ENCODE peak calls at places on chromosomes 7 and 10, in five cellular contexts. One of them, this sample, is unnamed.

GRCh38 chr10:80700760-80701444 is 163.2 kb downstream of the SH2D4B start:
- DNase-seq in MCF 10A: no peak
- DNase-seq in sigmoid colon: no peak
- DNase-seq in AG09319: no peak
- DNase-seq in fibroblast of the aortic adventitia: no peak
- DNase-seq in this sample: no peak

GRCh38 chr10:3999642-4000041 is 214.6 kb upstream of the KLF6 start:
- DNase-seq in MCF 10A: no peak
- DNase-seq in sigmoid colon: no peak
- DNase-seq in AG09319: no peak
- DNase-seq in fibroblast of the aortic adventitia: no peak
- DNase-seq in this sample: no peak

GRCh38 chr10:100522107-100522811 is 2.6 kb upstream of the SEC31B start:
- DNase-seq in MCF 10A: no peak
- DNase-seq in sigmoid colon: no peak
- DNase-seq in AG09319: no peak
- DNase-seq in fibroblast of the aortic adventitia: no peak
- DNase-seq in this sample: no peak

GRCh38 chr7:130365511-130366441 is 14.5 kb upstream of the CPA1 start:
- DNase-seq in MCF 10A: peak
- DNase-seq in sigmoid colon: peak
- DNase-seq in AG09319: no peak
- DNase-seq in fibroblast of the aortic adventitia: peak
- DNase-seq in this sample: peak

GRCh38 chr7:68438016-68438415 is 1160.3 kb upstream of the AUTS2 start:
- DNase-seq in MCF 10A: no peak
- DNase-seq in sigmoid colon: no peak
- DNase-seq in AG09319: no peak
- DNase-seq in fibroblast of the aortic adventitia: no peak
- DNase-seq in this sample: no peak

GRCh38 chr10:99344715-99345114 is 15.6 kb downstream of the CNNM1 start:
- DNase-seq in MCF 10A: no peak
- DNase-seq in sigmoid colon: no peak
- DNase-seq in AG09319: no peak
- DNase-seq in fibroblast of the aortic adventitia: no peak
- DNase-seq in this sample: no peak

GRCh38 chr7:27124979-27125689 is 5.4 kb downstream of the HOXA4 start:
- DNase-seq in MCF 10A: no peak
- DNase-seq in sigmoid colon: no peak
- DNase-seq in AG09319: no peak
- DNase-seq in fibroblast of the aortic adventitia: no peak
- DNase-seq in this sample: no peak

GRCh38 chr10:15370741-15371701 is at the start of gene FAM171A1:
- DNase-seq in MCF 10A: peak
- DNase-seq in sigmoid colon: peak
- DNase-seq in AG09319: no peak
- DNase-seq in fibroblast of the aortic adventitia: peak
- DNase-seq in this sample: peak

GRCh38 chr10:46033602-46034011 is 3.2 kb upstream of the NCOA4 start:
- DNase-seq in MCF 10A: peak
- DNase-seq in sigmoid colon: no peak
- DNase-seq in AG09319: peak
- DNase-seq in fibroblast of the aortic adventitia: peak
- DNase-seq in this sample: peak

GRCh38 chr10:48602401-48603135 is 2.3 kb downstream of the ARHGAP22 start:
- DNase-seq in MCF 10A: no peak
- DNase-seq in sigmoid colon: no peak
- DNase-seq in AG09319: no peak
- DNase-seq in fibroblast of the aortic adventitia: peak
- DNase-seq in this sample: no peak

GRCh38 chr10:132511092-132511491 is 26.5 kb upstream of the INPP5A start:
- DNase-seq in MCF 10A: no peak
- DNase-seq in sigmoid colon: peak
- DNase-seq in AG09319: no peak
- DNase-seq in fibroblast of the aortic adventitia: no peak
- DNase-seq in this sample: no peak

GRCh38 chr7:106484562-106484961 is 176.4 kb downstream of the CCDC71L start:
- DNase-seq in MCF 10A: peak
- DNase-seq in sigmoid colon: peak
- DNase-seq in AG09319: no peak
- DNase-seq in fibroblast of the aortic adventitia: peak
- DNase-seq in this sample: peak

GRCh38 chr7:25521236-25521635 is 292.9 kb upstream of the NPVF start:
- DNase-seq in MCF 10A: peak
- DNase-seq in sigmoid colon: no peak
- DNase-seq in AG09319: no peak
- DNase-seq in fibroblast of the aortic adventitia: no peak
- DNase-seq in this sample: no peak

GRCh38 chr7:134772401-134772800 is 7.0 kb upstream of the CALD1 start:
- DNase-seq in MCF 10A: no peak
- DNase-seq in sigmoid colon: no peak
- DNase-seq in AG09319: no peak
- DNase-seq in fibroblast of the aortic adventitia: no peak
- DNase-seq in this sample: no peak

GRCh38 chr10:89274928-89275327 is 23.4 kb upstream of the LIPA start:
- DNase-seq in MCF 10A: no peak
- DNase-seq in sigmoid colon: no peak
- DNase-seq in AG09319: no peak
- DNase-seq in fibroblast of the aortic adventitia: peak
- DNase-seq in this sample: peak

GRCh38 chr10:7667262-7668141 is 736 bp upstream of the ITIH5 start:
- DNase-seq in MCF 10A: no peak
- DNase-seq in sigmoid colon: peak
- DNase-seq in AG09319: no peak
- DNase-seq in fibroblast of the aortic adventitia: no peak
- DNase-seq in this sample: no peak

GRCh38 chr7:92253251-92253650 is 7.5 kb downstream of the ANKIB1 start:
- DNase-seq in MCF 10A: no peak
- DNase-seq in sigmoid colon: no peak
- DNase-seq in AG09319: no peak
- DNase-seq in fibroblast of the aortic adventitia: no peak
- DNase-seq in this sample: no peak

GRCh38 chr10:110919971-110920881 is 822 bp downstream of the SHOC2 start:
- DNase-seq in MCF 10A: peak
- DNase-seq in sigmoid colon: peak
- DNase-seq in AG09319: no peak
- DNase-seq in fibroblast of the aortic adventitia: peak
- DNase-seq in this sample: peak

GRCh38 chr7:23067271-23067670 is 38.3 kb upstream of the KLHL7 start:
- DNase-seq in MCF 10A: peak
- DNase-seq in sigmoid colon: no peak
- DNase-seq in AG09319: no peak
- DNase-seq in fibroblast of the aortic adventitia: peak
- DNase-seq in this sample: no peak

GRCh38 chr7:112938895-112939588 is 147.6 kb downstream of the GPR85 start:
- DNase-seq in MCF 10A: peak
- DNase-seq in sigmoid colon: peak
- DNase-seq in AG09319: no peak
- DNase-seq in fibroblast of the aortic adventitia: peak
- DNase-seq in this sample: no peak

GRCh38 chr10:71228875-71229720 is 16.7 kb downstream of the UNC5B start:
- DNase-seq in MCF 10A: no peak
- DNase-seq in sigmoid colon: peak
- DNase-seq in AG09319: no peak
- DNase-seq in fibroblast of the aortic adventitia: no peak
- DNase-seq in this sample: no peak

GRCh38 chr7:39133088-39133487 is 155.4 kb downstream of the POU6F2 start:
- DNase-seq in MCF 10A: no peak
- DNase-seq in sigmoid colon: no peak
- DNase-seq in AG09319: no peak
- DNase-seq in fibroblast of the aortic adventitia: no peak
- DNase-seq in this sample: no peak

GRCh38 chr7:88075216-88075615 is 141.2 kb downstream of the ADAM22 start:
- DNase-seq in MCF 10A: no peak
- DNase-seq in sigmoid colon: no peak
- DNase-seq in AG09319: no peak
- DNase-seq in fibroblast of the aortic adventitia: no peak
- DNase-seq in this sample: no peak

GRCh38 chr7:50210706-50211115 is 93.8 kb upstream of the IKZF1 start:
- DNase-seq in MCF 10A: no peak
- DNase-seq in sigmoid colon: no peak
- DNase-seq in AG09319: no peak
- DNase-seq in fibroblast of the aortic adventitia: no peak
- DNase-seq in this sample: no peak

GRCh38 chr10:24665001-24665400 is 58.7 kb downstream of the ARHGAP21 start:
- DNase-seq in MCF 10A: no peak
- DNase-seq in sigmoid colon: no peak
- DNase-seq in AG09319: no peak
- DNase-seq in fibroblast of the aortic adventitia: no peak
- DNase-seq in this sample: no peak

GRCh38 chr7:34096135-34096775 is 190.9 kb downstream of the BMPER start:
- DNase-seq in MCF 10A: peak
- DNase-seq in sigmoid colon: peak
- DNase-seq in AG09319: peak
- DNase-seq in fibroblast of the aortic adventitia: peak
- DNase-seq in this sample: peak

GRCh38 chr10:29329420-29329819 is 40.5 kb downstream of the LYZL1 start:
- DNase-seq in MCF 10A: no peak
- DNase-seq in sigmoid colon: no peak
- DNase-seq in AG09319: no peak
- DNase-seq in fibroblast of the aortic adventitia: peak
- DNase-seq in this sample: no peak

GRCh38 chr10:63819753-63820347 is 298.6 kb downstream of the REEP3 start:
- DNase-seq in MCF 10A: peak
- DNase-seq in sigmoid colon: peak
- DNase-seq in AG09319: peak
- DNase-seq in fibroblast of the aortic adventitia: peak
- DNase-seq in this sample: peak

GRCh38 chr10:21021843-21022594 is 124.9 kb upstream of the NEBL start:
- DNase-seq in MCF 10A: peak
- DNase-seq in sigmoid colon: no peak
- DNase-seq in AG09319: no peak
- DNase-seq in fibroblast of the aortic adventitia: no peak
- DNase-seq in this sample: no peak

GRCh38 chr7:88200793-88201192 is 19.0 kb downstream of the SRI start:
- DNase-seq in MCF 10A: no peak
- DNase-seq in sigmoid colon: no peak
- DNase-seq in AG09319: no peak
- DNase-seq in fibroblast of the aortic adventitia: no peak
- DNase-seq in this sample: no peak

GRCh38 chr10:66457629-66458028 is 468.2 kb upstream of the LRRTM3 start:
- DNase-seq in MCF 10A: no peak
- DNase-seq in sigmoid colon: no peak
- DNase-seq in AG09319: no peak
- DNase-seq in fibroblast of the aortic adventitia: no peak
- DNase-seq in this sample: no peak

GRCh38 chr7:126840869-126841268 is 411.9 kb downstream of the GRM8 start:
- DNase-seq in MCF 10A: no peak
- DNase-seq in sigmoid colon: no peak
- DNase-seq in AG09319: no peak
- DNase-seq in fibroblast of the aortic adventitia: no peak
- DNase-seq in this sample: no peak

GRCh38 chr7:121383235-121383634 is 12.9 kb downstream of the FAM3C start:
- DNase-seq in MCF 10A: no peak
- DNase-seq in sigmoid colon: no peak
- DNase-seq in AG09319: no peak
- DNase-seq in fibroblast of the aortic adventitia: no peak
- DNase-seq in this sample: no peak

GRCh38 chr7:155298288-155298833 is 683 bp downstream of the INSIG1 start:
- DNase-seq in MCF 10A: no peak
- DNase-seq in sigmoid colon: no peak
- DNase-seq in AG09319: no peak
- DNase-seq in fibroblast of the aortic adventitia: no peak
- DNase-seq in this sample: no peak

GRCh38 chr10:108791794-108792474 is 1131.4 kb downstream of the XPNPEP1 start:
- DNase-seq in MCF 10A: no peak
- DNase-seq in sigmoid colon: no peak
- DNase-seq in AG09319: no peak
- DNase-seq in fibroblast of the aortic adventitia: peak
- DNase-seq in this sample: peak

GRCh38 chr10:69225681-69226080 is 5.5 kb downstream of the HKDC1 start:
- DNase-seq in MCF 10A: no peak
- DNase-seq in sigmoid colon: no peak
- DNase-seq in AG09319: no peak
- DNase-seq in fibroblast of the aortic adventitia: no peak
- DNase-seq in this sample: no peak

GRCh38 chr10:7956508-7956907 is 98.0 kb upstream of the GATA3 start:
- DNase-seq in MCF 10A: peak
- DNase-seq in sigmoid colon: no peak
- DNase-seq in AG09319: peak
- DNase-seq in fibroblast of the aortic adventitia: peak
- DNase-seq in this sample: peak

DNA sequence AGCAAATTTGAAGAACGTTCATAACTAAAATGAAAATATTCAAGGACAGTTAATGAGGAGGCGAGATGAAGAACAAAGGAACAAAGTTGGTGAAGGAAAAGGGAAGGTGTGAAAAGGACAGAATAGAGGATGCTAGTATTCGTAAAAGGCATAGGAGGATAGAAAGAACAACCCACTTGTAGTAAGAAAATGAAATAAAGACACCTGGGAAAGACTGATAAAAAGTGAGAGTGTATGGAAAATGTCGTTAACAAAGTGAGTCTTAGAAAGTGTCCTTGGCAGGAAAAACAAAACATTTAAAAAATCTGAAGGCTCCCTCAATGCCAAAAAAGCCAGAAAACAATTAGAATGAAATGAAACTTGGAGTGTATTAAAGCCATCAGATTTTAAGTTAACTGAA is 29.6 kb upstream of the ZC3HAV1 start:
- DNase-seq in MCF 10A: no peak
- DNase-seq in sigmoid colon: no peak
- DNase-seq in AG09319: no peak
- DNase-seq in fibroblast of the aortic adventitia: no peak
- DNase-seq in this sample: no peak
- TF ChIP-seq CTCF in MCF 10A: no peak
- TF ChIP-seq CTCF in sigmoid colon: no peak
- TF ChIP-seq CTCF in AG09319: no peak
- TF ChIP-seq CTCF in fibroblast of the aortic adventitia: no peak
- TF ChIP-seq CTCF in this sample: no peak

DNA sequence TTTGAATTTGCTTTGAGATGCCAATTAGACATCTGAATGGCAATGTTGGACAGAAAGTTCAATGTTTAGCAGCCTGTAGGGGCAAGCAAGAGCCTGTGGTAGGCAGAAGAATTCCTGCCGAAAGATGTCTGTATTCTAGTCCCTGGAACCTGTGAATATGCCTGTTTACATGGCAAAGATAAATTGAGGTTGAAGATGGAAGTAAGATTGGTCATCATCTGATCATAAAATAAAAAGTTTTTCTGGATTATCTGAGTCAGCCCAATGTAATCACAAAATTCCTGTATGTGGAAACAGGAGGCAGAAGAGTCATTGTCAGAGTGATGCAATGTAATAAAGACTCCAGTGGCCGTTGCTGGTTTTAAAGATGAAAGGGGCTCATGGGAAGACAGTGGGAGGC is 430.5 kb downstream of the MDFIC start:
- DNase-seq in MCF 10A: peak
- DNase-seq in sigmoid colon: no peak
- DNase-seq in AG09319: peak
- DNase-seq in fibroblast of the aortic adventitia: peak
- DNase-seq in this sample: peak
- TF ChIP-seq CTCF in MCF 10A: no peak
- TF ChIP-seq CTCF in sigmoid colon: no peak
- TF ChIP-seq CTCF in AG09319: no peak
- TF ChIP-seq CTCF in fibroblast of the aortic adventitia: peak
- TF ChIP-seq CTCF in this sample: peak

GRCh38 chr7:133641436-133641835 is 388.6 kb downstream of the EXOC4 start:
- DNase-seq in MCF 10A: no peak
- DNase-seq in sigmoid colon: no peak
- DNase-seq in AG09319: no peak
- DNase-seq in fibroblast of the aortic adventitia: no peak
- DNase-seq in this sample: no peak
- TF ChIP-seq CTCF in MCF 10A: no peak
- TF ChIP-seq CTCF in sigmoid colon: no peak
- TF ChIP-seq CTCF in AG09319: no peak
- TF ChIP-seq CTCF in fibroblast of the aortic adventitia: no peak
- TF ChIP-seq CTCF in this sample: no peak

GRCh38 chr7:151012921-151013347 is 11.4 kb downstream of the ATG9B start:
- DNase-seq in MCF 10A: peak
- DNase-seq in sigmoid colon: peak
- DNase-seq in AG09319: no peak
- DNase-seq in fibroblast of the aortic adventitia: no peak
- DNase-seq in this sample: no peak
- TF ChIP-seq CTCF in MCF 10A: peak
- TF ChIP-seq CTCF in sigmoid colon: no peak
- TF ChIP-seq CTCF in AG09319: peak
- TF ChIP-seq CTCF in fibroblast of the aortic adventitia: peak
- TF ChIP-seq CTCF in this sample: peak

This sample was measured in HFFc6.